ENCODE peak calls at places on chromosomes 5 and 9, in ten cellular contexts. One of them, this sample, is unnamed.

GRCh38 chr9:4287886-4288588 is 11.8 kb downstream of the GLIS3 start:
- DNase-seq in IMR-90: no peak
- DNase-seq in stomach: no peak
- DNase-seq in PC-3: no peak
- DNase-seq in cardiac muscle cell: no peak
- DNase-seq in upper lobe of right lung: no peak
- DNase-seq in sigmoid colon: no peak
- DNase-seq in lung: no peak
- DNase-seq in colonic mucosa: no peak
- DNase-seq in aorta: no peak
- DNase-seq in this sample: no peak

GRCh38 chr5:5473224-5473623 is 50.7 kb downstream of the ICE1 start:
- DNase-seq in colonic mucosa: no peak
- DNase-seq in aorta: no peak
- DNase-seq in cardiac muscle cell: no peak
- DNase-seq in PC-3: peak; percentile 40
- DNase-seq in lung: no peak
- DNase-seq in stomach: no peak
- DNase-seq in IMR-90: peak; percentile 72
- DNase-seq in upper lobe of right lung: no peak
- DNase-seq in sigmoid colon: no peak
- DNase-seq in this sample: no peak

GRCh38 chr9:134185536-134186011 is 21.2 kb upstream of the RNU6ATAC start:
- DNase-seq in sigmoid colon: peak; percentile 42
- DNase-seq in colonic mucosa: no peak
- DNase-seq in IMR-90: no peak
- DNase-seq in aorta: peak; percentile 6
- DNase-seq in lung: no peak
- DNase-seq in cardiac muscle cell: no peak
- DNase-seq in PC-3: no peak
- DNase-seq in upper lobe of right lung: peak; percentile 25
- DNase-seq in stomach: no peak
- DNase-seq in this sample: no peak

GRCh38 chr5:15452030-15452429 is 48.0 kb upstream of the FBXL7 start:
- DNase-seq in sigmoid colon: peak; percentile 85
- DNase-seq in colonic mucosa: no peak
- DNase-seq in aorta: no peak
- DNase-seq in IMR-90: no peak
- DNase-seq in cardiac muscle cell: peak; percentile 22
- DNase-seq in PC-3: no peak
- DNase-seq in lung: no peak
- DNase-seq in stomach: no peak
- DNase-seq in upper lobe of right lung: no peak
- DNase-seq in this sample: no peak

GRCh38 chr5:72920690-72921089 is 35.2 kb upstream of the FCHO2 start:
- DNase-seq in aorta: no peak
- DNase-seq in lung: no peak
- DNase-seq in stomach: no peak
- DNase-seq in cardiac muscle cell: peak; percentile 44
- DNase-seq in colonic mucosa: no peak
- DNase-seq in upper lobe of right lung: no peak
- DNase-seq in PC-3: peak; percentile 68
- DNase-seq in sigmoid colon: no peak
- DNase-seq in IMR-90: peak; percentile 55
- DNase-seq in this sample: no peak

GRCh38 chr5:119356384-119357188 is 767 bp downstream of the TNFAIP8 start:
- DNase-seq in stomach: no peak
- DNase-seq in IMR-90: no peak
- DNase-seq in cardiac muscle cell: peak; percentile 33
- DNase-seq in PC-3: no peak
- DNase-seq in lung: no peak
- DNase-seq in colonic mucosa: no peak
- DNase-seq in upper lobe of right lung: no peak
- DNase-seq in aorta: no peak
- DNase-seq in sigmoid colon: no peak
- DNase-seq in this sample: no peak

GRCh38 chr5:142280066-142281011 is 44.5 kb downstream of the SPRY4 start:
- DNase-seq in sigmoid colon: no peak
- DNase-seq in lung: no peak
- DNase-seq in PC-3: no peak
- DNase-seq in aorta: peak; percentile 88
- DNase-seq in IMR-90: peak; percentile 79
- DNase-seq in stomach: no peak
- DNase-seq in upper lobe of right lung: no peak
- DNase-seq in cardiac muscle cell: peak; percentile 84
- DNase-seq in colonic mucosa: no peak
- DNase-seq in this sample: peak; percentile 78

GRCh38 chr5:78755822-78756429 is 107.4 kb upstream of the LHFPL2 start:
- DNase-seq in upper lobe of right lung: no peak
- DNase-seq in aorta: no peak
- DNase-seq in PC-3: peak; percentile 57
- DNase-seq in sigmoid colon: no peak
- DNase-seq in lung: no peak
- DNase-seq in stomach: no peak
- DNase-seq in IMR-90: peak; percentile 54
- DNase-seq in colonic mucosa: no peak
- DNase-seq in cardiac muscle cell: no peak
- DNase-seq in this sample: no peak

GRCh38 chr5:43996221-43996620 is 393.0 kb downstream of the FGF10 start:
- DNase-seq in sigmoid colon: no peak
- DNase-seq in upper lobe of right lung: no peak
- DNase-seq in PC-3: no peak
- DNase-seq in colonic mucosa: no peak
- DNase-seq in aorta: no peak
- DNase-seq in cardiac muscle cell: no peak
- DNase-seq in stomach: no peak
- DNase-seq in IMR-90: no peak
- DNase-seq in lung: no peak
- DNase-seq in this sample: no peak

GRCh38 chr5:180598797-180599589 is 7.7 kb upstream of the SCGB3A1 start:
- DNase-seq in PC-3: no peak
- DNase-seq in upper lobe of right lung: peak; percentile 49
- DNase-seq in cardiac muscle cell: no peak
- DNase-seq in aorta: no peak
- DNase-seq in colonic mucosa: no peak
- DNase-seq in stomach: peak; percentile 15
- DNase-seq in sigmoid colon: peak; percentile 52
- DNase-seq in lung: no peak
- DNase-seq in IMR-90: no peak
- DNase-seq in this sample: no peak

DNA sequence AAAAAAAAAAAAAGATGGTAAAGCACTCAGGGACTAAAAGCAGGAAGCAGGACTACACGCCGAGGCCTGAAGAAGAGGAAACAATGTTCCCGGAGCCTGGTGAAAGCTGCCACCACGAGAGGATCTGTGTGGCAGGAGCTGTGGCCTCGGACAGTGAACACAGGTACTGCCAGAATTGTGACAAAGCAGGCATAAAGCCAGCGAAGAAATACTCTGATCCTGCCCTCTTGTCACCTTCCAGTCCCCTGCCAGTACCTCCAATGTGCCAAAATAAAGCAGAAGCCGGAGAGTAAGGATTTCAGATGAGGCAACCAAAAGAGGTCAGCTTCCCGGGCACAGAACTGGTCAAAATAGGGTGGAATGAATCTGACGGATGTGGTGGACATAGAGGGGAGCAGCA is 211.5 kb upstream of the TARS1 start:
- DNase-seq in cardiac muscle cell: no peak
- DNase-seq in PC-3: no peak
- DNase-seq in lung: no peak
- DNase-seq in sigmoid colon: no peak
- DNase-seq in stomach: no peak
- DNase-seq in colonic mucosa: no peak
- DNase-seq in upper lobe of right lung: no peak
- DNase-seq in aorta: no peak
- DNase-seq in IMR-90: no peak
- DNase-seq in this sample: no peak
- H3K27ac ChIP-seq in cardiac muscle cell: no peak overlapping the region
- H3K27ac ChIP-seq in PC-3: no peak overlapping the region
- H3K27ac ChIP-seq in lung: no peak overlapping the region
- H3K27ac ChIP-seq in sigmoid colon: no peak overlapping the region
- H3K27ac ChIP-seq in stomach: peak overlapping the region; percentile 4
- H3K27ac ChIP-seq in colonic mucosa: no peak overlapping the region
- H3K27ac ChIP-seq in upper lobe of right lung: no peak overlapping the region
- H3K27ac ChIP-seq in aorta: peak overlapping the region; percentile 47
- H3K27ac ChIP-seq in IMR-90: no peak overlapping the region
- H3K27ac ChIP-seq in this sample: peak overlapping the region; percentile 65

GRCh38 chr9:131271506-131271931 is 4.8 kb downstream of the FAM78A start:
- DNase-seq in colonic mucosa: no peak
- DNase-seq in sigmoid colon: no peak
- DNase-seq in stomach: no peak
- DNase-seq in PC-3: no peak
- DNase-seq in aorta: no peak
- DNase-seq in lung: no peak
- DNase-seq in cardiac muscle cell: no peak
- DNase-seq in upper lobe of right lung: no peak
- DNase-seq in IMR-90: no peak
- DNase-seq in this sample: peak; percentile 21

GRCh38 chr9:131272212-131272611 is 4.1 kb downstream of the FAM78A start:
- DNase-seq in sigmoid colon: no peak
- DNase-seq in PC-3: no peak
- DNase-seq in lung: no peak
- DNase-seq in aorta: no peak
- DNase-seq in stomach: no peak
- DNase-seq in IMR-90: no peak
- DNase-seq in upper lobe of right lung: no peak
- DNase-seq in colonic mucosa: no peak
- DNase-seq in cardiac muscle cell: no peak
- DNase-seq in this sample: no peak

GRCh38 chr9:131273791-131274673 is 2.3 kb downstream of the FAM78A start:
- DNase-seq in PC-3: no peak
- DNase-seq in sigmoid colon: no peak
- DNase-seq in colonic mucosa: no peak
- DNase-seq in stomach: no peak
- DNase-seq in cardiac muscle cell: no peak
- DNase-seq in aorta: no peak
- DNase-seq in upper lobe of right lung: no peak
- DNase-seq in IMR-90: no peak
- DNase-seq in lung: no peak
- DNase-seq in this sample: peak; percentile 82

GRCh38 chr9:131273146-131273545 is 3.2 kb downstream of the FAM78A start:
- DNase-seq in cardiac muscle cell: no peak
- DNase-seq in colonic mucosa: no peak
- DNase-seq in lung: no peak
- DNase-seq in aorta: no peak
- DNase-seq in stomach: no peak
- DNase-seq in IMR-90: no peak
- DNase-seq in sigmoid colon: no peak
- DNase-seq in upper lobe of right lung: no peak
- DNase-seq in PC-3: no peak
- DNase-seq in this sample: peak; percentile 50

GRCh38 chr9:131270171-131271015 is 5.9 kb downstream of the FAM78A start:
- DNase-seq in upper lobe of right lung: peak; percentile 86
- DNase-seq in stomach: peak; percentile 46
- DNase-seq in lung: peak; percentile 65
- DNase-seq in IMR-90: no peak
- DNase-seq in aorta: peak; percentile 85
- DNase-seq in sigmoid colon: peak; percentile 86
- DNase-seq in cardiac muscle cell: peak; percentile 32
- DNase-seq in colonic mucosa: no peak
- DNase-seq in PC-3: no peak
- DNase-seq in this sample: peak; percentile 76
- H3K4me1 ChIP-seq in upper lobe of right lung: peaks cover 47% of the 10 kb centered on the region
- H3K4me1 ChIP-seq in stomach: no peaks in the 10 kb centered on the region
- H3K4me1 ChIP-seq in lung: peaks cover 15% of the 10 kb centered on the region
- H3K4me1 ChIP-seq in IMR-90: no peaks in the 10 kb centered on the region
- H3K4me1 ChIP-seq in aorta: no peaks in the 10 kb centered on the region
- H3K4me1 ChIP-seq in sigmoid colon: no peaks in the 10 kb centered on the region
- H3K4me1 ChIP-seq in cardiac muscle cell: peaks cover 53% of the 10 kb centered on the region
- H3K4me1 ChIP-seq in colonic mucosa: no peaks in the 10 kb centered on the region
- H3K4me1 ChIP-seq in PC-3: no peaks in the 10 kb centered on the region
- H3K4me1 ChIP-seq in this sample: peaks cover 87% of the 10 kb centered on the region

GRCh38 chr5:148829734-148830133 is 3.3 kb downstream of the ADRB2 start:
- DNase-seq in aorta: no peak
- DNase-seq in PC-3: peak; percentile 40
- DNase-seq in sigmoid colon: no peak
- DNase-seq in upper lobe of right lung: no peak
- DNase-seq in stomach: no peak
- DNase-seq in colonic mucosa: no peak
- DNase-seq in lung: no peak
- DNase-seq in cardiac muscle cell: no peak
- DNase-seq in IMR-90: no peak
- DNase-seq in this sample: peak; percentile 55
- H3K27ac ChIP-seq in aorta: no peak overlapping the region
- H3K27ac ChIP-seq in PC-3: no peak overlapping the region
- H3K27ac ChIP-seq in sigmoid colon: no peak overlapping the region
- H3K27ac ChIP-seq in upper lobe of right lung: peak overlapping the region; percentile 93
- H3K27ac ChIP-seq in stomach: no peak overlapping the region
- H3K27ac ChIP-seq in colonic mucosa: no peak overlapping the region
- H3K27ac ChIP-seq in lung: peak overlapping the region; percentile 66
- H3K27ac ChIP-seq in cardiac muscle cell: peak overlapping the region; percentile 62
- H3K27ac ChIP-seq in IMR-90: no peak overlapping the region
- H3K27ac ChIP-seq in this sample: peak overlapping the region; percentile 96

DNA sequence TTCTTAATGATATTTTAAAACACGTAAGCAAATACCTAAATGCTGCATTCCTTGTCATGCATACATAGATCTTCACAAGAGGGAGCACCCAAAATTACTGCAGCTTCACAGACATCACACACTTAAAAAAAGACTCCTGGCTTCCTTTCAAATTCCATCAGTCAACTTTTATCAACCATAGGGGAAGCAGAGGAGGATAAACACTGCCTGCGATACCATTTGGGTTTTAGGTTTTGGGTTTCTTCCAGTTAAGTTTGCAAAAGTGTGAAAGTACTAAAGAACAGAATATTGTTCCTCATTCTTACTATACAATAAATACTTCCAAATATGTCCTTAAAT is 104.2 kb downstream of the EFNA5 start:
- DNase-seq in colonic mucosa: no peak
- DNase-seq in aorta: no peak
- DNase-seq in lung: no peak
- DNase-seq in upper lobe of right lung: no peak
- DNase-seq in sigmoid colon: no peak
- DNase-seq in IMR-90: no peak
- DNase-seq in stomach: no peak
- DNase-seq in cardiac muscle cell: peak; percentile 60
- DNase-seq in PC-3: no peak
- DNase-seq in this sample: no peak
- H3K4me1 ChIP-seq in colonic mucosa: peaks cover 4% of the 10 kb centered on the region
- H3K4me1 ChIP-seq in aorta: peaks cover 6% of the 10 kb centered on the region
- H3K4me1 ChIP-seq in lung: peaks cover 2% of the 10 kb centered on the region
- H3K4me1 ChIP-seq in upper lobe of right lung: peaks cover 7% of the 10 kb centered on the region
- H3K4me1 ChIP-seq in sigmoid colon: no peaks in the 10 kb centered on the region
- H3K4me1 ChIP-seq in IMR-90: peaks cover 2% of the 10 kb centered on the region
- H3K4me1 ChIP-seq in stomach: peaks cover 11% of the 10 kb centered on the region
- H3K4me1 ChIP-seq in cardiac muscle cell: peaks cover 26% of the 10 kb centered on the region
- H3K4me1 ChIP-seq in PC-3: peaks cover 10% of the 10 kb centered on the region
- H3K4me1 ChIP-seq in this sample: no peaks in the 10 kb centered on the region